ENCODE peak calls at places on chromosome 16, in ten cellular contexts. One of them, this sample, is unnamed.

GRCh38 chr16:53944026-53944425 is 240.1 kb downstream of the FTO start:
- DNase-seq in glomerular endothelial cell: no peak
- DNase-seq in neural crest cell: no peak
- DNase-seq in activated gamma-delta T cell treated with anti-CD3 and anti-CD28 coated beads, Interleukin-2, amount 50 U/mL, for 16 hours: no peak
- DNase-seq in NCI-H345: no peak
- DNase-seq in skeletal muscle cell: no peak
- DNase-seq in stimulated activated CD4-positive, alpha-beta T cell treated with anti-CD3 and anti-CD28 coated beads, Interleukin-4, amount 100 ng/mL, for 4 hours: no peak
- DNase-seq in body of pancreas: no peak
- DNase-seq in T-helper 22 cell: no peak
- DNase-seq in HCT116: no peak
- DNase-seq in this sample: no peak

GRCh38 chr16:66596986-66597848 is 7.3 kb upstream of the CMTM3 start:
- DNase-seq in body of pancreas: no peak
- DNase-seq in glomerular endothelial cell: no peak
- DNase-seq in stimulated activated CD4-positive, alpha-beta T cell treated with anti-CD3 and anti-CD28 coated beads, Interleukin-4, amount 100 ng/mL, for 4 hours: no peak
- DNase-seq in skeletal muscle cell: no peak
- DNase-seq in neural crest cell: no peak
- DNase-seq in NCI-H345: no peak
- DNase-seq in T-helper 22 cell: no peak
- DNase-seq in activated gamma-delta T cell treated with anti-CD3 and anti-CD28 coated beads, Interleukin-2, amount 50 U/mL, for 16 hours: no peak
- DNase-seq in HCT116: no peak
- DNase-seq in this sample: no peak

GRCh38 chr16:85986931-85987749 is 88.2 kb downstream of the IRF8 start:
- DNase-seq in HCT116: no peak
- DNase-seq in body of pancreas: peak; percentile 17
- DNase-seq in stimulated activated CD4-positive, alpha-beta T cell treated with anti-CD3 and anti-CD28 coated beads, Interleukin-4, amount 100 ng/mL, for 4 hours: peak; percentile 62
- DNase-seq in T-helper 22 cell: no peak
- DNase-seq in glomerular endothelial cell: no peak
- DNase-seq in neural crest cell: peak; percentile 26
- DNase-seq in skeletal muscle cell: no peak
- DNase-seq in NCI-H345: no peak
- DNase-seq in activated gamma-delta T cell treated with anti-CD3 and anti-CD28 coated beads, Interleukin-2, amount 50 U/mL, for 16 hours: peak; percentile 18
- DNase-seq in this sample: no peak

GRCh38 chr16:27520982-27521673 is 28.6 kb downstream of the GTF3C1 start:
- DNase-seq in NCI-H345: no peak
- DNase-seq in activated gamma-delta T cell treated with anti-CD3 and anti-CD28 coated beads, Interleukin-2, amount 50 U/mL, for 16 hours: no peak
- DNase-seq in skeletal muscle cell: peak; percentile 32
- DNase-seq in body of pancreas: peak; percentile 12
- DNase-seq in T-helper 22 cell: no peak
- DNase-seq in neural crest cell: no peak
- DNase-seq in glomerular endothelial cell: peak; percentile 64
- DNase-seq in stimulated activated CD4-positive, alpha-beta T cell treated with anti-CD3 and anti-CD28 coated beads, Interleukin-4, amount 100 ng/mL, for 4 hours: no peak
- DNase-seq in HCT116: no peak
- DNase-seq in this sample: no peak

GRCh38 chr16:57537596-57538234 is 1.3 kb upstream of the CCDC102A start:
- DNase-seq in activated gamma-delta T cell treated with anti-CD3 and anti-CD28 coated beads, Interleukin-2, amount 50 U/mL, for 16 hours: no peak
- DNase-seq in stimulated activated CD4-positive, alpha-beta T cell treated with anti-CD3 and anti-CD28 coated beads, Interleukin-4, amount 100 ng/mL, for 4 hours: no peak
- DNase-seq in skeletal muscle cell: no peak
- DNase-seq in glomerular endothelial cell: no peak
- DNase-seq in neural crest cell: no peak
- DNase-seq in T-helper 22 cell: no peak
- DNase-seq in NCI-H345: no peak
- DNase-seq in HCT116: no peak
- DNase-seq in body of pancreas: no peak
- DNase-seq in this sample: no peak

GRCh38 chr16:684961-685696 is 995 bp upstream of the JMJD8 start:
- DNase-seq in body of pancreas: no peak
- DNase-seq in stimulated activated CD4-positive, alpha-beta T cell treated with anti-CD3 and anti-CD28 coated beads, Interleukin-4, amount 100 ng/mL, for 4 hours: no peak
- DNase-seq in glomerular endothelial cell: no peak
- DNase-seq in T-helper 22 cell: no peak
- DNase-seq in HCT116: no peak
- DNase-seq in neural crest cell: no peak
- DNase-seq in activated gamma-delta T cell treated with anti-CD3 and anti-CD28 coated beads, Interleukin-2, amount 50 U/mL, for 16 hours: no peak
- DNase-seq in skeletal muscle cell: no peak
- DNase-seq in NCI-H345: peak; percentile 89
- DNase-seq in this sample: no peak

GRCh38 chr16:49504023-49504364 is 130.4 kb downstream of the C16orf78 start:
- DNase-seq in NCI-H345: no peak
- DNase-seq in activated gamma-delta T cell treated with anti-CD3 and anti-CD28 coated beads, Interleukin-2, amount 50 U/mL, for 16 hours: no peak
- DNase-seq in HCT116: no peak
- DNase-seq in neural crest cell: no peak
- DNase-seq in stimulated activated CD4-positive, alpha-beta T cell treated with anti-CD3 and anti-CD28 coated beads, Interleukin-4, amount 100 ng/mL, for 4 hours: no peak
- DNase-seq in skeletal muscle cell: no peak
- DNase-seq in glomerular endothelial cell: no peak
- DNase-seq in T-helper 22 cell: no peak
- DNase-seq in body of pancreas: no peak
- DNase-seq in this sample: no peak

GRCh38 chr16:86625029-86625428 is 46.7 kb downstream of the FOXL1 start:
- DNase-seq in NCI-H345: no peak
- DNase-seq in skeletal muscle cell: no peak
- DNase-seq in T-helper 22 cell: no peak
- DNase-seq in stimulated activated CD4-positive, alpha-beta T cell treated with anti-CD3 and anti-CD28 coated beads, Interleukin-4, amount 100 ng/mL, for 4 hours: no peak
- DNase-seq in glomerular endothelial cell: no peak
- DNase-seq in body of pancreas: no peak
- DNase-seq in neural crest cell: no peak
- DNase-seq in activated gamma-delta T cell treated with anti-CD3 and anti-CD28 coated beads, Interleukin-2, amount 50 U/mL, for 16 hours: no peak
- DNase-seq in HCT116: no peak
- DNase-seq in this sample: no peak

GRCh38 chr16:75273054-75273925 is 21.9 kb upstream of the BCAR1 start:
- DNase-seq in stimulated activated CD4-positive, alpha-beta T cell treated with anti-CD3 and anti-CD28 coated beads, Interleukin-4, amount 100 ng/mL, for 4 hours: no peak
- DNase-seq in T-helper 22 cell: no peak
- DNase-seq in HCT116: no peak
- DNase-seq in glomerular endothelial cell: no peak
- DNase-seq in NCI-H345: no peak
- DNase-seq in body of pancreas: no peak
- DNase-seq in activated gamma-delta T cell treated with anti-CD3 and anti-CD28 coated beads, Interleukin-2, amount 50 U/mL, for 16 hours: no peak
- DNase-seq in skeletal muscle cell: no peak
- DNase-seq in neural crest cell: no peak
- DNase-seq in this sample: no peak

GRCh38 chr16:477287-477686 is 50.2 kb upstream of the CAPN15 start:
- DNase-seq in T-helper 22 cell: no peak
- DNase-seq in glomerular endothelial cell: no peak
- DNase-seq in skeletal muscle cell: no peak
- DNase-seq in activated gamma-delta T cell treated with anti-CD3 and anti-CD28 coated beads, Interleukin-2, amount 50 U/mL, for 16 hours: no peak
- DNase-seq in body of pancreas: no peak
- DNase-seq in stimulated activated CD4-positive, alpha-beta T cell treated with anti-CD3 and anti-CD28 coated beads, Interleukin-4, amount 100 ng/mL, for 4 hours: no peak
- DNase-seq in neural crest cell: no peak
- DNase-seq in NCI-H345: no peak
- DNase-seq in HCT116: no peak
- DNase-seq in this sample: no peak

GRCh38 chr16:54291107-54291980 is 4.8 kb upstream of the IRX3 start:
- DNase-seq in activated gamma-delta T cell treated with anti-CD3 and anti-CD28 coated beads, Interleukin-2, amount 50 U/mL, for 16 hours: no peak
- DNase-seq in glomerular endothelial cell: no peak
- DNase-seq in body of pancreas: no peak
- DNase-seq in neural crest cell: peak; percentile 32
- DNase-seq in skeletal muscle cell: no peak
- DNase-seq in NCI-H345: no peak
- DNase-seq in T-helper 22 cell: no peak
- DNase-seq in stimulated activated CD4-positive, alpha-beta T cell treated with anti-CD3 and anti-CD28 coated beads, Interleukin-4, amount 100 ng/mL, for 4 hours: no peak
- DNase-seq in HCT116: no peak
- DNase-seq in this sample: no peak

GRCh38 chr16:30767767-30768465 is 5.8 kb downstream of the RNF40 start:
- DNase-seq in glomerular endothelial cell: no peak
- DNase-seq in HCT116: no peak
- DNase-seq in stimulated activated CD4-positive, alpha-beta T cell treated with anti-CD3 and anti-CD28 coated beads, Interleukin-4, amount 100 ng/mL, for 4 hours: no peak
- DNase-seq in activated gamma-delta T cell treated with anti-CD3 and anti-CD28 coated beads, Interleukin-2, amount 50 U/mL, for 16 hours: no peak
- DNase-seq in T-helper 22 cell: no peak
- DNase-seq in neural crest cell: no peak
- DNase-seq in skeletal muscle cell: no peak
- DNase-seq in NCI-H345: no peak
- DNase-seq in body of pancreas: no peak
- DNase-seq in this sample: no peak

GRCh38 chr16:2288701-2289100 is 20.8 kb upstream of the RNPS1 start:
- DNase-seq in HCT116: no peak
- DNase-seq in stimulated activated CD4-positive, alpha-beta T cell treated with anti-CD3 and anti-CD28 coated beads, Interleukin-4, amount 100 ng/mL, for 4 hours: no peak
- DNase-seq in NCI-H345: no peak
- DNase-seq in glomerular endothelial cell: no peak
- DNase-seq in body of pancreas: no peak
- DNase-seq in T-helper 22 cell: no peak
- DNase-seq in activated gamma-delta T cell treated with anti-CD3 and anti-CD28 coated beads, Interleukin-2, amount 50 U/mL, for 16 hours: no peak
- DNase-seq in skeletal muscle cell: no peak
- DNase-seq in neural crest cell: no peak
- DNase-seq in this sample: no peak

GRCh38 chr16:15658556-15658955 is 8.5 kb downstream of the NDE1 start:
- DNase-seq in activated gamma-delta T cell treated with anti-CD3 and anti-CD28 coated beads, Interleukin-2, amount 50 U/mL, for 16 hours: no peak
- DNase-seq in neural crest cell: no peak
- DNase-seq in T-helper 22 cell: no peak
- DNase-seq in NCI-H345: no peak
- DNase-seq in HCT116: no peak
- DNase-seq in glomerular endothelial cell: no peak
- DNase-seq in stimulated activated CD4-positive, alpha-beta T cell treated with anti-CD3 and anti-CD28 coated beads, Interleukin-4, amount 100 ng/mL, for 4 hours: no peak
- DNase-seq in body of pancreas: no peak
- DNase-seq in skeletal muscle cell: no peak
- DNase-seq in this sample: no peak

GRCh38 chr16:23110257-23110899 is 38.9 kb downstream of the USP31 start:
- DNase-seq in neural crest cell: no peak
- DNase-seq in T-helper 22 cell: no peak
- DNase-seq in activated gamma-delta T cell treated with anti-CD3 and anti-CD28 coated beads, Interleukin-2, amount 50 U/mL, for 16 hours: no peak
- DNase-seq in skeletal muscle cell: no peak
- DNase-seq in HCT116: no peak
- DNase-seq in stimulated activated CD4-positive, alpha-beta T cell treated with anti-CD3 and anti-CD28 coated beads, Interleukin-4, amount 100 ng/mL, for 4 hours: no peak
- DNase-seq in body of pancreas: no peak
- DNase-seq in NCI-H345: no peak
- DNase-seq in glomerular endothelial cell: no peak
- DNase-seq in this sample: no peak

GRCh38 chr16:72818286-72818845 is 229.6 kb downstream of the ZFHX3 start:
- DNase-seq in HCT116: no peak
- DNase-seq in T-helper 22 cell: no peak
- DNase-seq in body of pancreas: no peak
- DNase-seq in skeletal muscle cell: no peak
- DNase-seq in NCI-H345: no peak
- DNase-seq in neural crest cell: no peak
- DNase-seq in glomerular endothelial cell: no peak
- DNase-seq in activated gamma-delta T cell treated with anti-CD3 and anti-CD28 coated beads, Interleukin-2, amount 50 U/mL, for 16 hours: no peak
- DNase-seq in stimulated activated CD4-positive, alpha-beta T cell treated with anti-CD3 and anti-CD28 coated beads, Interleukin-4, amount 100 ng/mL, for 4 hours: no peak
- DNase-seq in this sample: no peak

GRCh38 chr16:50644730-50645129 is 36.4 kb downstream of the SNX20 start:
- DNase-seq in NCI-H345: no peak
- DNase-seq in body of pancreas: peak; percentile 54
- DNase-seq in T-helper 22 cell: no peak
- DNase-seq in neural crest cell: no peak
- DNase-seq in skeletal muscle cell: no peak
- DNase-seq in stimulated activated CD4-positive, alpha-beta T cell treated with anti-CD3 and anti-CD28 coated beads, Interleukin-4, amount 100 ng/mL, for 4 hours: no peak
- DNase-seq in HCT116: peak; percentile 19
- DNase-seq in glomerular endothelial cell: no peak
- DNase-seq in activated gamma-delta T cell treated with anti-CD3 and anti-CD28 coated beads, Interleukin-2, amount 50 U/mL, for 16 hours: no peak
- DNase-seq in this sample: no peak

GRCh38 chr16:10979717-10980601 is 35.6 kb downstream of the CLEC16A start:
- DNase-seq in activated gamma-delta T cell treated with anti-CD3 and anti-CD28 coated beads, Interleukin-2, amount 50 U/mL, for 16 hours: no peak
- DNase-seq in neural crest cell: no peak
- DNase-seq in T-helper 22 cell: no peak
- DNase-seq in skeletal muscle cell: no peak
- DNase-seq in NCI-H345: no peak
- DNase-seq in body of pancreas: peak; percentile 16
- DNase-seq in HCT116: no peak
- DNase-seq in stimulated activated CD4-positive, alpha-beta T cell treated with anti-CD3 and anti-CD28 coated beads, Interleukin-4, amount 100 ng/mL, for 4 hours: no peak
- DNase-seq in glomerular endothelial cell: no peak
- DNase-seq in this sample: no peak

GRCh38 chr16:70680495-70681381 is 5.1 kb downstream of the MTSS2 start:
- DNase-seq in neural crest cell: no peak
- DNase-seq in skeletal muscle cell: no peak
- DNase-seq in body of pancreas: no peak
- DNase-seq in stimulated activated CD4-positive, alpha-beta T cell treated with anti-CD3 and anti-CD28 coated beads, Interleukin-4, amount 100 ng/mL, for 4 hours: no peak
- DNase-seq in HCT116: no peak
- DNase-seq in glomerular endothelial cell: no peak
- DNase-seq in NCI-H345: no peak
- DNase-seq in activated gamma-delta T cell treated with anti-CD3 and anti-CD28 coated beads, Interleukin-2, amount 50 U/mL, for 16 hours: no peak
- DNase-seq in T-helper 22 cell: no peak
- DNase-seq in this sample: no peak

GRCh38 chr16:17555176-17555575 is 84.4 kb upstream of the XYLT1 start:
- DNase-seq in HCT116: no peak
- DNase-seq in skeletal muscle cell: peak; percentile 61
- DNase-seq in glomerular endothelial cell: no peak
- DNase-seq in T-helper 22 cell: no peak
- DNase-seq in activated gamma-delta T cell treated with anti-CD3 and anti-CD28 coated beads, Interleukin-2, amount 50 U/mL, for 16 hours: no peak
- DNase-seq in neural crest cell: no peak
- DNase-seq in body of pancreas: no peak
- DNase-seq in NCI-H345: no peak
- DNase-seq in stimulated activated CD4-positive, alpha-beta T cell treated with anti-CD3 and anti-CD28 coated beads, Interleukin-4, amount 100 ng/mL, for 4 hours: no peak
- DNase-seq in this sample: no peak

GRCh38 chr16:55418586-55418985 is 60.4 kb upstream of the MMP2 start:
- DNase-seq in glomerular endothelial cell: no peak
- DNase-seq in T-helper 22 cell: no peak
- DNase-seq in stimulated activated CD4-positive, alpha-beta T cell treated with anti-CD3 and anti-CD28 coated beads, Interleukin-4, amount 100 ng/mL, for 4 hours: no peak
- DNase-seq in skeletal muscle cell: no peak
- DNase-seq in HCT116: no peak
- DNase-seq in body of pancreas: no peak
- DNase-seq in NCI-H345: no peak
- DNase-seq in neural crest cell: no peak
- DNase-seq in activated gamma-delta T cell treated with anti-CD3 and anti-CD28 coated beads, Interleukin-2, amount 50 U/mL, for 16 hours: no peak
- DNase-seq in this sample: no peak

GRCh38 chr16:58035356-58036170 is 10.0 kb downstream of the MMP15 start:
- DNase-seq in glomerular endothelial cell: no peak
- DNase-seq in NCI-H345: no peak
- DNase-seq in stimulated activated CD4-positive, alpha-beta T cell treated with anti-CD3 and anti-CD28 coated beads, Interleukin-4, amount 100 ng/mL, for 4 hours: no peak
- DNase-seq in T-helper 22 cell: no peak
- DNase-seq in body of pancreas: peak; percentile 28
- DNase-seq in HCT116: no peak
- DNase-seq in neural crest cell: no peak
- DNase-seq in activated gamma-delta T cell treated with anti-CD3 and anti-CD28 coated beads, Interleukin-2, amount 50 U/mL, for 16 hours: no peak
- DNase-seq in skeletal muscle cell: no peak
- DNase-seq in this sample: no peak

GRCh38 chr16:5490499-5490898 is 392.9 kb upstream of the EEF2KMT start:
- DNase-seq in HCT116: peak; percentile 15
- DNase-seq in activated gamma-delta T cell treated with anti-CD3 and anti-CD28 coated beads, Interleukin-2, amount 50 U/mL, for 16 hours: no peak
- DNase-seq in T-helper 22 cell: no peak
- DNase-seq in skeletal muscle cell: no peak
- DNase-seq in body of pancreas: peak; percentile 14
- DNase-seq in glomerular endothelial cell: no peak
- DNase-seq in stimulated activated CD4-positive, alpha-beta T cell treated with anti-CD3 and anti-CD28 coated beads, Interleukin-4, amount 100 ng/mL, for 4 hours: no peak
- DNase-seq in neural crest cell: peak; percentile 72
- DNase-seq in NCI-H345: no peak
- DNase-seq in this sample: no peak

GRCh38 chr16:29977063-29977462 is 3.4 kb downstream of the TAOK2 start:
- DNase-seq in NCI-H345: no peak
- DNase-seq in neural crest cell: no peak
- DNase-seq in T-helper 22 cell: no peak
- DNase-seq in glomerular endothelial cell: no peak
- DNase-seq in body of pancreas: no peak
- DNase-seq in HCT116: no peak
- DNase-seq in stimulated activated CD4-positive, alpha-beta T cell treated with anti-CD3 and anti-CD28 coated beads, Interleukin-4, amount 100 ng/mL, for 4 hours: no peak
- DNase-seq in activated gamma-delta T cell treated with anti-CD3 and anti-CD28 coated beads, Interleukin-2, amount 50 U/mL, for 16 hours: no peak
- DNase-seq in skeletal muscle cell: no peak
- DNase-seq in this sample: no peak

GRCh38 chr16:70396209-70396904 is 42.5 kb downstream of the ST3GAL2 start:
- DNase-seq in T-helper 22 cell: no peak
- DNase-seq in activated gamma-delta T cell treated with anti-CD3 and anti-CD28 coated beads, Interleukin-2, amount 50 U/mL, for 16 hours: no peak
- DNase-seq in stimulated activated CD4-positive, alpha-beta T cell treated with anti-CD3 and anti-CD28 coated beads, Interleukin-4, amount 100 ng/mL, for 4 hours: no peak
- DNase-seq in glomerular endothelial cell: no peak
- DNase-seq in skeletal muscle cell: no peak
- DNase-seq in body of pancreas: no peak
- DNase-seq in NCI-H345: no peak
- DNase-seq in HCT116: no peak
- DNase-seq in neural crest cell: no peak
- DNase-seq in this sample: no peak

GRCh38 chr16:51538707-51539604 is 387.9 kb upstream of the SALL1 start:
- DNase-seq in NCI-H345: no peak
- DNase-seq in T-helper 22 cell: no peak
- DNase-seq in activated gamma-delta T cell treated with anti-CD3 and anti-CD28 coated beads, Interleukin-2, amount 50 U/mL, for 16 hours: no peak
- DNase-seq in stimulated activated CD4-positive, alpha-beta T cell treated with anti-CD3 and anti-CD28 coated beads, Interleukin-4, amount 100 ng/mL, for 4 hours: no peak
- DNase-seq in neural crest cell: no peak
- DNase-seq in skeletal muscle cell: peak; percentile 94
- DNase-seq in body of pancreas: no peak
- DNase-seq in HCT116: no peak
- DNase-seq in glomerular endothelial cell: peak; percentile 45
- DNase-seq in this sample: peak; percentile 66

GRCh38 chr16:47927330-47927729 is 228.5 kb downstream of the ABCC12 start:
- DNase-seq in NCI-H345: no peak
- DNase-seq in neural crest cell: no peak
- DNase-seq in body of pancreas: no peak
- DNase-seq in T-helper 22 cell: no peak
- DNase-seq in HCT116: no peak
- DNase-seq in activated gamma-delta T cell treated with anti-CD3 and anti-CD28 coated beads, Interleukin-2, amount 50 U/mL, for 16 hours: no peak
- DNase-seq in glomerular endothelial cell: no peak
- DNase-seq in stimulated activated CD4-positive, alpha-beta T cell treated with anti-CD3 and anti-CD28 coated beads, Interleukin-4, amount 100 ng/mL, for 4 hours: no peak
- DNase-seq in skeletal muscle cell: peak; percentile 10
- DNase-seq in this sample: no peak

GRCh38 chr16:89656435-89657121 is 930 bp downstream of the CHMP1A start:
- DNase-seq in skeletal muscle cell: no peak
- DNase-seq in NCI-H345: no peak
- DNase-seq in body of pancreas: no peak
- DNase-seq in activated gamma-delta T cell treated with anti-CD3 and anti-CD28 coated beads, Interleukin-2, amount 50 U/mL, for 16 hours: no peak
- DNase-seq in stimulated activated CD4-positive, alpha-beta T cell treated with anti-CD3 and anti-CD28 coated beads, Interleukin-4, amount 100 ng/mL, for 4 hours: no peak
- DNase-seq in HCT116: no peak
- DNase-seq in T-helper 22 cell: no peak
- DNase-seq in glomerular endothelial cell: no peak
- DNase-seq in neural crest cell: no peak
- DNase-seq in this sample: no peak

This sample was measured in non-pigmented ciliary epithelial cell.